ENCODE peak calls at places on chromosomes 16 and 17, in nine cellular contexts. E is GM13977, Z is nephron progenitor cell, P is AG04450, Y is SK-N-SH, T is pancreas, X is H9, F is stomach, W is bronchial epithelial cell. L is an unnamed sample.

GRCh38 chr16:1509307-1510221 is 16.4 kb downstream of the TELO2 start:
- DNase-seq in Y (no peak), Z (no peak), F (no peak), P (no peak), W (no peak), X (no peak), T (no peak), E (no peak), L (no peak)

GRCh38 chr16:51328708-51329107 is 177.6 kb upstream of the SALL1 start:
- DNase-seq in F (no peak), Y (no peak), X (no peak), E (no peak), P (no peak), T (no peak), Z (peak), W (no peak), L (no peak)

GRCh38 chr16:70508752-70509151 is 14.6 kb downstream of the COG4 start:
- DNase-seq in Z (no peak), F (no peak), W (peak), E (no peak), T (no peak), X (no peak), P (no peak), Y (no peak), L (no peak)

GRCh38 chr17:32609085-32609484 is 122.3 kb downstream of the CDK5R1 start:
- DNase-seq in E (peak), Z (no peak), T (peak), W (peak), F (peak), X (no peak), Y (peak), P (no peak), L (no peak)

GRCh38 chr17:42677921-42678781 is 1.4 kb upstream of the PLEKHH3 start:
- DNase-seq in Z (peak), P (no peak), Y (peak), W (peak), T (peak), X (peak), F (peak), E (peak), L (peak)

GRCh38 chr16:21097151-21097550 is 53.5 kb downstream of the DNAH3 start:
- DNase-seq in X (no peak), Y (no peak), T (no peak), Z (no peak), W (no peak), P (no peak), F (no peak), E (no peak), L (no peak)

GRCh38 chr16:11621920-11622651 is 35.4 kb upstream of the LITAF start:
- DNase-seq in X (no peak), E (no peak), P (no peak), F (no peak), Y (peak), T (no peak), Z (peak), W (no peak), L (no peak)

GRCh38 chr16:2090819-2091721 is 43.3 kb downstream of the TSC2 start:
- DNase-seq in P (no peak), T (peak), Y (peak), X (peak), Z (peak), F (peak), W (peak), E (no peak), L (peak)

GRCh38 chr17:1713878-1714487 is 3.8 kb upstream of the TLCD2 start:
- DNase-seq in T (peak), W (peak), P (no peak), F (peak), E (no peak), X (peak), Z (peak), Y (peak), L (no peak)

GRCh38 chr17:66560691-66561090 is 258.3 kb downstream of the PRKCA start:
- DNase-seq in Z (no peak), W (no peak), E (no peak), F (no peak), P (no peak), X (no peak), T (no peak), Y (no peak), L (no peak)

GRCh38 chr17:78172284-78173024 is 4.1 kb downstream of the SYNGR2 start:
- DNase-seq in F (peak), T (no peak), X (no peak), Y (no peak), W (no peak), E (no peak), Z (no peak), P (no peak), L (no peak)

GRCh38 chr16:85205747-85206471 is 93.6 kb upstream of the CIBAR2 start:
- DNase-seq in T (peak), E (no peak), Y (peak), P (no peak), F (no peak), W (peak), X (no peak), Z (no peak), L (no peak)

GRCh38 chr16:51449441-51449840 is 298.4 kb upstream of the SALL1 start:
- DNase-seq in X (no peak), P (no peak), W (no peak), T (no peak), Y (no peak), Z (peak), E (no peak), F (no peak), L (no peak)

GRCh38 chr17:40809721-40810421 is 10.1 kb upstream of the KRT28 start:
- DNase-seq in Z (no peak), W (no peak), P (no peak), T (no peak), E (no peak), X (no peak), F (no peak), Y (no peak), L (no peak)

GRCh38 chr17:40564883-40565744 is at the start of gene CCR7:
- DNase-seq in P (no peak), E (peak), W (no peak), X (peak), T (no peak), F (peak), Y (no peak), Z (no peak), L (no peak)

GRCh38 chr17:83179378-83179777 is 100.0 kb downstream of the METRNL start:
- DNase-seq in Z (peak), T (peak), X (no peak), E (no peak), Y (no peak), P (no peak), W (no peak), F (no peak), L (no peak)

GRCh38 chr16:84518804-84519341 is 14.4 kb upstream of the MEAK7 start:
- DNase-seq in Z (no peak), E (no peak), W (no peak), Y (no peak), X (no peak), F (no peak), P (no peak), T (no peak), L (no peak)

GRCh38 chr17:76697702-76698465 is 12.9 kb downstream of the MXRA7 start:
- DNase-seq in W (no peak), Z (peak), X (no peak), E (no peak), Y (peak), F (no peak), T (no peak), P (no peak), L (no peak)

GRCh38 chr16:84785843-84786538 is 33.8 kb upstream of the CRISPLD2 start:
- DNase-seq in P (no peak), X (no peak), Y (peak), W (peak), Z (no peak), E (no peak), T (peak), F (peak), L (peak)

GRCh38 chr17:4449736-4450135 is 16.0 kb downstream of the SPNS3 start:
- DNase-seq in P (no peak), E (no peak), Y (peak), W (no peak), T (no peak), X (no peak), Z (no peak), F (peak), L (no peak)

GRCh38 chr17:32382526-32383223 is 32.7 kb downstream of the ZNF207 start:
- DNase-seq in Z (no peak), F (no peak), X (no peak), T (no peak), E (no peak), P (no peak), Y (no peak), W (no peak), L (no peak)

GRCh38 chr16:12760819-12761611 is 42.7 kb downstream of the CPPED1 start:
- DNase-seq in F (no peak), P (no peak), E (no peak), X (no peak), Y (no peak), W (no peak), T (no peak), Z (no peak), L (no peak)

GRCh38 chr16:8962393-8963009 is 1.2 kb downstream of the USP7 start:
- DNase-seq in W (no peak), T (peak), Y (peak), P (no peak), Z (peak), X (no peak), F (peak), E (peak), L (no peak)

GRCh38 chr17:77491921-77492445 is 351.2 kb downstream of the SEC14L1 start:
- DNase-seq in Y (no peak), F (no peak), W (no peak), Z (no peak), T (no peak), P (no peak), E (no peak), X (no peak), L (no peak)

GRCh38 chr17:61520897-61521296 is 68.7 kb downstream of the TBX4 start:
- DNase-seq in T (no peak), F (no peak), X (no peak), W (no peak), P (no peak), Y (no peak), Z (no peak), E (no peak), L (no peak)

GRCh38 chr17:37255434-37255833 is 120.4 kb upstream of the C17orf78 start:
- DNase-seq in P (no peak), W (no peak), T (no peak), Z (no peak), E (no peak), Y (no peak), X (no peak), F (no peak), L (no peak)

GRCh38 chr17:67639555-67639954 is 78.2 kb upstream of the NOL11 start:
- DNase-seq in F (no peak), W (no peak), Z (no peak), Y (no peak), X (no peak), P (no peak), T (no peak), E (no peak), L (no peak)

GRCh38 chr17:57876023-57876865 is 26.4 kb upstream of the MRPS23 start:
- DNase-seq in T (no peak), F (no peak), E (no peak), X (peak), W (peak), P (no peak), Z (no peak), Y (no peak), L (no peak)

GRCh38 chr17:34581446-34582184 is 2.2 kb downstream of the TMEM132E start:
- DNase-seq in E (no peak), T (no peak), P (no peak), X (peak), W (no peak), Z (peak), F (no peak), Y (peak), L (no peak)

GRCh38 chr16:57041182-57042156 is 50.9 kb upstream of the CPNE2 start:
- DNase-seq in Z (no peak), T (no peak), W (no peak), F (peak), Y (no peak), E (peak), P (no peak), X (no peak), L (no peak)

GRCh38 chr17:64442550-64442971 is 6.4 kb upstream of the MILR1 start:
- DNase-seq in W (no peak), Y (no peak), E (no peak), X (no peak), T (no peak), Z (no peak), F (no peak), P (no peak), L (no peak)

GRCh38 chr17:33674685-33675084 is 381.6 kb upstream of the ASIC2 start:
- DNase-seq in Y (peak), W (peak), X (peak), E (peak), F (peak), Z (peak), T (peak), P (peak), L (peak)

GRCh38 chr16:80347900-80348299 is 192.9 kb upstream of the DYNLRB2 start:
- DNase-seq in W (no peak), P (no peak), X (no peak), Z (no peak), Y (no peak), E (no peak), T (peak), F (peak), L (no peak)

DNA sequence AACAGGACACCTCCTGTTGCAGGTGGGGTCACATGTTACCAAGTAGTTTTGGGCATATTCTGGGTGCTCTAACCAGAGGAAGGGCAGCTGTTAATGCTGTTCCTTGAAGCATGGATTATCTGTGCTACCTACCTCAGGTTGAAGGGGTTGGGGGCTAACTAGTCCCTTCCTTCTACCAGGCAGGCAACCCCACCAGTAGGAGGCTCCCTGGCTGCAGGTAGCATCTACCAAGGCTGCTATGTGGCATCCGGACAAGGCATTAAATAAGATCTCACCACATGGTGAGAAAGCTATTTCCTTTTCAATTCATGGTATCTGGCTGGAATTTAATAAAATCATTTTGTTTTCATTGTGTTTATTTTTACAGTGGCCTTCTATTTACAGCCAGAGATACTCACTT is 62.5 kb downstream of the CACNG3 start:
- DNase-seq in F (no peak), X (peak), W (no peak), T (no peak), Y (no peak), E (no peak), Z (no peak), P (no peak), L (no peak)
- TF ChIP-seq CTCF in F (no peak), X (peak), W (no peak), T (no peak), Y (no peak), E (no peak), Z (no peak), P (no peak), L (no peak)

DNA sequence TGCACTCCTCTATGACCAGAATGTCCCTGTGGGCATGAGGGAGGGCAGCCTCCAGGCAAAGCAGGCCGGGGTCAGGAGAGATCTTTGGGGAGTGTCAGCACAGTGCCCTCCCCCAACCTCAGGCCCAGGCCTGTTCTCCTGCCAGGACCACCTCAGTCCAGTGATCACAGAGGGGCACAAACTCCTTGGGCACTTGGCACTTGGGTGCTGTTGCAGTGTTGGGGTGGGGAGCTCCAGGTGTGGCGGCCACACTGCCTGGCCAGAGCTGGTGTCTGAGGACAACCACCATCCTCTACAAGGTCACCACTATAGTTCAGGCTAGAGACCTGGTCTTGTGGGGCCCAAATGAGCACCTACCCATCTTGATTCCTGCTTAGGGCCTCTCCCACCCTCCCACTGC is 37.2 kb downstream of the SMPD3 start:
- DNase-seq in Y (no peak), F (no peak), E (no peak), P (no peak), Z (no peak), W (no peak), T (no peak), X (no peak), L (no peak)
- TF ChIP-seq CTCF in Y (no peak), F (no peak), E (no peak), P (no peak), Z (no peak), W (no peak), T (no peak), X (no peak), L (no peak)

GRCh38 chr16:4029816-4030215 is 86.4 kb downstream of the ADCY9 start:
- DNase-seq in Z (no peak), E (no peak), T (no peak), P (no peak), W (no peak), F (no peak), Y (no peak), X (no peak), L (no peak)

GRCh38 chr16:4033951-4034350 is 82.3 kb downstream of the ADCY9 start:
- DNase-seq in Z (no peak), E (no peak), W (no peak), F (no peak), Y (no peak), X (no peak), T (no peak), P (no peak), L (no peak)

GRCh38 chr16:4028144-4028543 is 88.1 kb downstream of the ADCY9 start:
- DNase-seq in Y (no peak), X (no peak), T (peak), W (no peak), P (no peak), F (no peak), Z (no peak), E (no peak), L (no peak)

GRCh38 chr16:4034963-4035362 is 81.3 kb downstream of the ADCY9 start:
- DNase-seq in Y (no peak), T (no peak), F (no peak), E (no peak), W (no peak), X (no peak), Z (no peak), P (no peak), L (no peak)

GRCh38 chr16:4032768-4033167 is 83.5 kb downstream of the ADCY9 start:
- DNase-seq in W (peak), X (no peak), E (peak), Y (no peak), P (no peak), T (peak), Z (no peak), F (peak), L (no peak)
- TF ChIP-seq CTCF in W (no peak), X (no peak), E (no peak), Y (no peak), P (no peak), T (no peak), Z (no peak), F (no peak), L (no peak)

GRCh38 chr17:7502987-7503386 is 18.8 kb downstream of the POLR2A start:
- DNase-seq in X (no peak), Y (no peak), E (no peak), Z (no peak), T (no peak), P (no peak), F (no peak), W (no peak), L (no peak)
- TF ChIP-seq CTCF in X (peak), Y (peak), E (peak), Z (no peak), T (no peak), P (peak), F (no peak), W (peak), L (no peak)

DNA sequence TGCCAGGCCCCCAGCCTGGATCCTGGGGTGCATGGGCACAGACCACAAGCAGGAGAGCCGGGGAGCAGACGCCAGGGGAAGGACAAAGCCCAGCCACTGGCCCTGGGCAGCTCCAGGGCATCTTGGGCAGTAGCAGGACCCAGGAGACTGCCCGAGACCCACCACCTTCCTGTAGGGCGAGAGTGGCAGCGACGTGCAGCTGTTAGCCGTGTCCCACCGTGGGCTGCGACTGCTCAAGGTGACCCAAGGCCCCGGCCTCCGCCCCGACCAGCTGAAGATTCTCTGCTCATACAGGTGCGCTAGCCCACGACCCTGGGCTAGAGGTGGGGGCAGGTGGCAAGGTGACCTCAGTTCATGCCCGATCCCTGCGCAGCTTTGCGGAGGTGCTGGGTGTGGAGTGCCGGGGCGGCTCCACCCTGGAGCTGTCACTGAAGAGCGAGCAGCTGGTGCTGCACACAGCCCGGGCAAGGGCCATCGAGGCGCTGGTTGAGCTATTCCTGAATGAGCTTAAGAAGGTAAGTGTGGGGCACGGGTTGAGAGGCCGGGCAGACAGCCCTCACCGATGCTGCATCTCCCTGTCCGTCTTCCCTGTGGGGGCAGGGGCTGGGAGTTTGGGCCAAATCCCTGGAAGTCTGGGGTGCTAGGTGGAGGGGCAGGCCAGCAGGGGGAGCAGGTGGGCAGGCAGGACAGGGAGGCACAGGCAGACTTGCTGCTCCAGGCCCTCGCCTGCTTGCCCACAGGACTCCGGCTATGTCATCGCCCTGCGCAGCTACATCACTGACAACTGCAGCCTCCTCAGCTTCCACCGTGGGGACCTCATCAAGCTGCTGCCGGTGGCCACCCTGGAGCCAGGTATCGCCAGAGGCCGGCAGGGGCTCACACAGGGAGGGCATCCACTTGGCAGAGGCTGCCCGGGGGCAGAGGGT is 13.5 kb upstream of the SMIM5 start:
- DNase-seq in Z (peak), F (no peak), W (peak), P (peak), X (peak), E (no peak), Y (peak), T (peak), L (peak)
- TF ChIP-seq CTCF in Z (peak), F (peak), W (peak), P (peak), X (peak), E (peak), Y (peak), T (peak), L (peak)